ENCODE peak calls at places on chromosomes 1 and 21, in nine cellular contexts. E, S, X, N, Q, Y, W, I and U are unnamed samples.

GRCh38 chr1:100038401-100039306 is 68.9 kb downstream of the SLC35A3 start:
- DNase-seq in Y (no peak), N (peak), I (peak), W (peak), X (peak), E (no peak), Q (peak), S (peak), U (peak)

GRCh38 chr1:24507423-24507804 is 4.8 kb downstream of the RCAN3 start:
- DNase-seq in Y (no peak), N (no peak), W (no peak), I (no peak), Q (no peak), S (no peak), X (no peak), E (no peak), U (no peak)

GRCh38 chr1:84885469-84885868 is 7.5 kb downstream of the LPAR3 start:
- DNase-seq in N (no peak), Y (no peak), W (no peak), X (no peak), Q (no peak), S (no peak), I (no peak), E (no peak), U (no peak)

GRCh38 chr1:32684167-32684811 is 18.3 kb downstream of the SYNC start:
- DNase-seq in I (no peak), Q (peak), N (no peak), W (no peak), X (peak), Y (no peak), E (no peak), S (no peak), U (peak)

GRCh38 chr1:245310605-245311531 is 156.1 kb downstream of the KIF26B start:
- DNase-seq in S (no peak), I (no peak), X (no peak), W (peak), Y (no peak), E (no peak), N (no peak), Q (peak), U (no peak)

GRCh38 chr1:168164771-168165170 is 14.0 kb upstream of the TIPRL start:
- DNase-seq in Q (no peak), S (no peak), X (no peak), W (no peak), Y (no peak), N (no peak), I (no peak), E (no peak), U (no peak)

GRCh38 chr21:14762734-14763694 is 216.9 kb upstream of the SAMSN1 start:
- DNase-seq in S (no peak), W (no peak), N (peak), X (no peak), Y (no peak), Q (no peak), E (no peak), I (no peak), U (no peak)

GRCh38 chr1:201224671-201225400 is 34.2 kb downstream of the IGFN1 start:
- DNase-seq in I (peak), W (no peak), S (no peak), Y (no peak), E (no peak), N (no peak), Q (no peak), X (no peak), U (no peak)

GRCh38 chr1:228182296-228183030 is 16.9 kb downstream of the IBA57 start:
- DNase-seq in W (peak), X (no peak), S (no peak), Q (no peak), Y (no peak), N (no peak), E (no peak), I (peak), U (no peak)

GRCh38 chr1:181250038-181250437 is 161.5 kb downstream of the IER5 start:
- DNase-seq in N (no peak), I (no peak), Y (no peak), E (no peak), X (no peak), W (no peak), Q (no peak), S (peak), U (no peak)

GRCh38 chr1:24415910-24416665 is 486 bp downstream of the NIPAL3 start:
- DNase-seq in I (no peak), N (no peak), Y (no peak), W (peak), E (no peak), X (no peak), Q (no peak), S (no peak), U (peak)

GRCh38 chr1:110338200-110339039 is 757 bp upstream of the RBM15 start:
- DNase-seq in E (peak), I (peak), Q (peak), Y (no peak), W (peak), N (peak), S (peak), X (no peak), U (peak)

GRCh38 chr1:211564084-211564483 is 14.9 kb downstream of the SLC30A1 start:
- DNase-seq in S (no peak), X (no peak), N (no peak), Y (no peak), E (no peak), Q (no peak), I (peak), W (no peak), U (no peak)

GRCh38 chr1:244865028-244865371 is 657 bp upstream of the HNRNPU start:
- DNase-seq in I (no peak), X (peak), E (no peak), N (no peak), W (peak), Y (peak), S (peak), Q (peak), U (no peak)

GRCh38 chr1:165686121-165686970 is 12.0 kb downstream of the ALDH9A1 start:
- DNase-seq in E (no peak), S (no peak), N (no peak), Y (no peak), W (no peak), I (no peak), Q (no peak), X (no peak), U (no peak)

GRCh38 chr1:207062058-207062457 is 9.0 kb downstream of the PFKFB2 start:
- DNase-seq in X (no peak), I (no peak), S (no peak), Y (no peak), Q (no peak), W (no peak), N (no peak), E (no peak), U (no peak)

GRCh38 chr1:231699769-231700168 is 73.2 kb downstream of the DISC1 start:
- DNase-seq in E (no peak), Q (no peak), I (no peak), Y (no peak), X (no peak), N (no peak), S (no peak), W (no peak), U (no peak)

GRCh38 chr1:92951141-92951582 is 10.1 kb downstream of the DIPK1A start:
- DNase-seq in W (no peak), E (peak), Y (no peak), I (no peak), Q (peak), S (peak), N (no peak), X (no peak), U (no peak)

GRCh38 chr1:223175032-223175431 is 32.0 kb upstream of the TLR5 start:
- DNase-seq in X (no peak), Q (no peak), W (no peak), N (no peak), Y (no peak), E (peak), S (no peak), I (no peak), U (no peak)

GRCh38 chr1:61089338-61089737 is 7.0 kb downstream of the NFIA start:
- DNase-seq in Y (no peak), I (no peak), N (no peak), Q (no peak), X (no peak), W (no peak), E (no peak), S (peak), U (no peak)

GRCh38 chr1:178612261-178612660 is 99.4 kb downstream of the TEX35 start:
- DNase-seq in Q (no peak), Y (no peak), S (no peak), E (no peak), I (no peak), X (no peak), W (no peak), N (no peak), U (no peak)

GRCh38 chr1:214438530-214438929 is 112.9 kb downstream of the PTPN14 start:
- DNase-seq in S (no peak), E (no peak), X (no peak), Y (no peak), I (no peak), N (no peak), Q (no peak), W (no peak), U (no peak)

GRCh38 chr1:178224358-178224757 is 130.5 kb downstream of the RASAL2 start:
- DNase-seq in W (no peak), I (no peak), N (no peak), Y (no peak), X (no peak), E (no peak), S (no peak), Q (no peak), U (no peak)

GRCh38 chr1:173476664-173477285 is 360 bp upstream of the PRDX6 start:
- DNase-seq in W (peak), Y (peak), I (peak), X (peak), S (peak), E (peak), Q (peak), N (peak), U (peak)

GRCh38 chr1:156532374-156532773 is 31.8 kb upstream of the MEF2D start:
- DNase-seq in E (no peak), Y (no peak), S (no peak), I (no peak), X (no peak), Q (no peak), W (no peak), N (no peak), U (no peak)

GRCh38 chr1:111032295-111032897 is 68.7 kb upstream of the LRIF1 start:
- DNase-seq in W (no peak), E (peak), X (no peak), Y (no peak), Q (peak), N (no peak), S (peak), I (no peak), U (peak)

GRCh38 chr1:165575700-165576099 is 31.9 kb downstream of the LRRC52 start:
- DNase-seq in X (no peak), E (no peak), W (peak), I (no peak), Q (no peak), N (no peak), S (no peak), Y (no peak), U (no peak)

GRCh38 chr1:162069334-162070093 is at the start of gene NOS1AP:
- DNase-seq in Q (peak), W (peak), N (peak), E (peak), I (peak), X (peak), Y (no peak), S (peak), U (peak)

GRCh38 chr1:28871631-28872401 is 42.6 kb upstream of the EPB41 start:
- DNase-seq in E (no peak), S (peak), Q (no peak), N (no peak), W (no peak), I (no peak), X (no peak), Y (no peak), U (no peak)

GRCh38 chr1:170664828-170665617 is 1.1 kb downstream of the PRRX1 start:
- DNase-seq in S (no peak), W (no peak), N (no peak), X (peak), Y (no peak), Q (peak), I (no peak), E (no peak), U (no peak)

GRCh38 chr1:33494929-33495328 is 22.5 kb downstream of the ZSCAN20 start:
- DNase-seq in Q (no peak), Y (no peak), W (no peak), N (no peak), X (no peak), E (no peak), I (no peak), S (no peak), U (no peak)

GRCh38 chr1:175508320-175509110 is 234.9 kb downstream of the TNR start:
- DNase-seq in W (no peak), N (no peak), S (no peak), X (no peak), E (no peak), Q (no peak), Y (no peak), I (no peak), U (no peak)

DNA sequence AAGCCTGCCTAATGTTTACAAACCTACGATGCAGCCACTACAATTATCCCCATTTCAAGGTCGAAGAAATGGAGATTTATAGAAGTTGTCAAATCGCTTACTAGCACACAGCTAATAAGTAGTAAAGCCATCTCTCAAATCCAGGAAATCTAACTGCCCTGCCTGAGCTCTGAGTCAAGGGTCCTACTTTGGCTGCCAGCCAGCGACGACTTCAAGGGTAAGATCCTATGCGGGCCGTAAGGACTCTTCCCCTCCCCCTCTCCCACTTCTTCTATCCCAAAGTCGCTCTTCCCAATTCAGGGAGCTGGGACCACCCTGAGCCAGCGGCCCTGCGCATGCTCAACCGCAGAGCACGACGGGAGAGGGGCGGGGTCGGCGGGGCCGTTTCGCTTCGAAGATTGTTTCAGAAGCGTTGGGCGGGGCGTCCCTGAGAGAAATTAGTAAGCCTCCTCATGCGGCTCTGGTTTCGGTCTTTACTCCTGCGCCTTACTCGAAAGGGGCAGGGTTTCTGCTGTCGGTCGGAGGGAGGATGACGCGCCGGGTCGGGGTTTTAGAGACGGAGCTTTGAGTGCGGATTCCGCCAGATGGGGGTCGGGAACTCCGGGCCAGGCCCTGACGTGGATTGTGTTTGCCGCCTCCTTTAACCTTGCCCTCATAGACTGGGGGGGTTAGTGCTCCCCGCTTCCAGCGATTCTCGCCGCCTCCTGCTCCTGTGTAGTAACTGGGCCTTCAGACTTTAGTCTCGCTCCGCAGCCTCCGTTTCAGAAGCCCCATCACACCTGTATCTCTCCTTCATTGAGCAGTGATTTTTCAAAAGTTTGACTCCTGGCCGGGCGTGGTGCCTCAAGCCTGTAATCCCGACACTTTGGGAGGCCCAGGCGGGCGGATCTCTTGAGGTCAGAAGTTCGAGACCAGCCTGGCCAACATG is at the start of gene ZMYM1:
- DNase-seq in S (peak), Q (peak), N (peak), E (peak), Y (peak), W (peak), X (peak), I (peak), U (peak)
- TF ChIP-seq POLR2A in S (no peak), Q (peak), N (peak), E (peak), Y (no peak), W (peak), X (peak), I (no peak), U (peak)

DNA sequence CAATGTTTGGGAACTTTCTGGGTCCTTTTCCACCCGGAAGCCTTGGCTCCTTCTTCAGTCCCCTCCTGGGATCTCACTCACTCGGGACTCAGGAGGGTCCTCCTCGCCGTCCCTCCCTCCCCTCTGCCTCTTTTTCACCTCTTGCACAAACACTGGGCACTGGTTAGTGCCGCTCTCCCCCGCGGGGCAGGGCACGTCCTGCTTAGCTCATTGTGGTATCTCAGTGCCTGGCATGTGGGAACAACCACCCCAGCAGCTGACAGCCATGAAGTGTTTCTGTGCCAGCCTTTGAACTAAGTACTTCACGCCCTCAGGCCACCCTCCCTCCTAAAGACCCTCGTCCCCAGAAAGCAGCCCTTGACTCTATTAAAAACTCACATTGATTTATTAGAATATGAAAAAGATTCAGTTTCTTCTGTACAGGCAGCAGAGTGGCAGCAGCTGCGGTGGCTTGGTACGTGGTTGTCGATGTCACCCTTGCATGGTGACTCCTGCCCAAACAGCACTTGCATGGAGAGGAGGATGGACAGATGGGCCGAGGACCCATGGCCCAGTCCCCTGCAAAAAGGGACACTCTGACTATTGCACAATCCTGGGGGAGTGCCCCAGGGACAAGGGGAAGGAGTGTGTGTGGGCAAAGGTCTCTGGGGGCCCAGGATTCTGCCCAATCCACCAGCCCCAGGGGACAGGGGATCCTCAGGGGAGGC is 56.3 kb downstream of the SLC9A1 start:
- DNase-seq in X (no peak), Y (no peak), E (no peak), I (no peak), S (peak), W (no peak), N (no peak), Q (no peak), U (no peak)
- TF ChIP-seq POLR2AphosphoS5 in X (no peak), Y (no peak), E (no peak), I (no peak), S (no peak), W (peak), N (no peak), Q (no peak), U (no peak)

GRCh38 chr1:27234054-27234882 is at the start of gene WDTC1:
- DNase-seq in Y (peak), X (peak), I (peak), N (peak), Q (peak), W (peak), E (peak), S (peak), U (peak)
- TF ChIP-seq POLR2A in Y (no peak), X (peak), I (no peak), N (no peak), Q (peak), W (peak), E (no peak), S (no peak), U (peak)

GRCh38 chr1:11273595-11274234 is 717 bp downstream of the UBIAD1 start:
- DNase-seq in N (no peak), Y (no peak), Q (no peak), S (no peak), E (no peak), W (no peak), I (no peak), X (no peak), U (no peak)

GRCh38 chr1:11272544-11272841 is 505 bp upstream of the UBIAD1 start:
- DNase-seq in X (no peak), E (no peak), N (no peak), W (no peak), Y (no peak), Q (no peak), I (no peak), S (no peak), U (no peak)

DNA sequence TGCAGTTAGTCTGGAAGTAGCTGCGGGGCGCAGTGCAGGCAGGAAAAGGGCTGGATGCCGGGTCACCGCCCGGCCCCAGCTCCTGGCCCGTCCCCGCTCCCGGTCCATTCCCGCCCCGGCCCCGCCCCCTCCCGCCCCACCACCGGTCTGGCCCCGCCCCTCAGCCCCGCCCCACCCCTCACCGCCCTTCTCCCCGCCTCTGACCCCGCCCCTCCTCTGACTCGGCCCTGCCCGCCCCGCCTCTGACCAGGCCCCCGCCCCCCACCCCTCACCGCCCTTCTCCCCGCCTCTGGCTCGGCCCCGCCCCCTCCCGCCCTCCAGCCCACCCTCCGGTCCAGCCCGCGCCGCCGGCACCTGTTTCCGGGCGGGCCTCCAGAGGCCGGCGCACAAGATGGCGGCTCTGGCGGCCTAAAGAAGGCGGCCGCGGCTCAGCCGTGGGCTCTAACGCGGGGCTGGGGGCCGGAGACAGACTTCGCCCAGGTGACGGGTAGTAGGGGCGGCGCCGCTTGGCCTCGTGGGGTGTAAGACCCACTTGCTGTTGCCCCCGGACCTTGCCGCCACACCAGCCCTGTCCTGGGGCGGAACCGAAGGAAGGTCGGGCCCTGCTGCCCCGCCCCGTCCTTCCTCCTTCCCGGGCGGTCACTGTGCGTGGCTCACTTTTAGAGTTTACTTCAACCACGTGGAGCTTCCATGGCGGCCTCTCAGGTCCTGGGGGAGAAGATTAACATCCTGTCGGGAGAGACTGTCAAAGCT is at the start of gene UBIAD1:
- DNase-seq in E (peak), W (peak), X (peak), Q (peak), N (peak), S (peak), Y (peak), I (peak), U (peak)
- TF ChIP-seq POLR2AphosphoS5 in E (peak), W (peak), X (peak), Q (peak), N (peak), S (peak), Y (peak), I (peak), U (peak)